ENCODE peak calls at places on chromosome 3, in six cellular contexts. V is tibial artery, E is GM12865, T is right lobe of liver, N is HFF-Myc, Y is pancreas. W is an unnamed sample.

GRCh38 chr3:107432646-107433045 is 55.4 kb downstream of the CCDC54 start:
- DNase-seq in V (no peak), E (no peak), T (no peak), N (no peak), Y (no peak), W (no peak)

GRCh38 chr3:99484871-99485270 is 153.5 kb upstream of the COL8A1 start:
- DNase-seq in V (no peak), T (no peak), Y (no peak), N (no peak), E (no peak), W (no peak)

GRCh38 chr3:64311424-64311920 is 86.2 kb upstream of the PRICKLE2 start:
- DNase-seq in Y (no peak), T (no peak), E (no peak), V (no peak), N (no peak), W (no peak)

GRCh38 chr3:133527306-133527705 is 46.2 kb upstream of the CDV3 start:
- DNase-seq in T (no peak), Y (no peak), E (no peak), N (no peak), V (no peak), W (no peak)

GRCh38 chr3:27596920-27597319 is 112.7 kb upstream of the SLC4A7 start:
- DNase-seq in E (no peak), Y (no peak), N (no peak), T (no peak), V (no peak), W (no peak)

GRCh38 chr3:191330309-191330712 is at the start of gene UTS2B:
- DNase-seq in E (peak; percentile 34), V (no peak), N (no peak), Y (peak; percentile 17), T (no peak), W (no peak)

GRCh38 chr3:39107056-39107873 is at the start of the genes GORASP1 and TTC21A:
- DNase-seq in V (peak; percentile 88), N (peak; percentile 44), E (peak; percentile 78), T (peak; percentile 94), Y (peak; percentile 92), W (peak; percentile 84)

GRCh38 chr3:127426444-127427168 is 138.8 kb upstream of the PRR20G start:
- DNase-seq in N (no peak), T (no peak), Y (no peak), V (no peak), E (no peak), W (peak; percentile 66)

GRCh38 chr3:30354972-30355371 is 251.4 kb upstream of the TGFBR2 start:
- DNase-seq in V (no peak), Y (no peak), N (no peak), E (no peak), T (no peak), W (no peak)

GRCh38 chr3:55587476-55587875 is 100.4 kb upstream of the WNT5A start:
- DNase-seq in Y (no peak), T (no peak), V (no peak), E (no peak), N (no peak), W (no peak)

GRCh38 chr3:197029511-197030167 is at the start of gene MELTF:
- DNase-seq in Y (peak; percentile 51), N (no peak), E (peak; percentile 89), V (no peak), T (no peak), W (no peak)

GRCh38 chr3:186165331-186165730 is 56.4 kb upstream of the ETV5 start:
- DNase-seq in T (no peak), E (no peak), N (no peak), V (no peak), Y (no peak), W (peak; percentile 20)

GRCh38 chr3:175155172-175155571 is 296.0 kb downstream of the NAALADL2 start:
- DNase-seq in N (no peak), V (no peak), E (no peak), Y (no peak), T (no peak), W (no peak)

GRCh38 chr3:125128861-125129501 is 73.2 kb upstream of the HEG1 start:
- DNase-seq in Y (no peak), E (peak; percentile 67), N (peak; percentile 87), T (no peak), V (no peak), W (no peak)

GRCh38 chr3:186365202-186365974 is 3.4 kb upstream of the DGKG start:
- DNase-seq in T (no peak), Y (no peak), E (no peak), V (peak; percentile 57), N (no peak), W (no peak)

GRCh38 chr3:175338775-175339535 is 479.8 kb downstream of the NAALADL2 start:
- DNase-seq in V (peak; percentile 36), E (peak; percentile 31), T (no peak), N (peak; percentile 41), Y (no peak), W (no peak)

GRCh38 chr3:190577225-190577624 is 63.3 kb downstream of the IL1RAP start:
- DNase-seq in Y (no peak), E (no peak), N (no peak), T (no peak), V (no peak), W (no peak)

GRCh38 chr3:27596334-27596841 is 112.2 kb upstream of the SLC4A7 start:
- DNase-seq in Y (no peak), N (no peak), T (no peak), V (no peak), E (peak; percentile 50), W (no peak)

GRCh38 chr3:77186728-77187127 is 146.8 kb downstream of the ROBO2 start:
- DNase-seq in E (no peak), Y (no peak), V (no peak), N (no peak), T (no peak), W (no peak)

GRCh38 chr3:132448211-132448961 is 31.1 kb downstream of the DNAJC13 start:
- DNase-seq in N (no peak), V (peak; percentile 75), E (no peak), Y (peak; percentile 17), T (no peak), W (no peak)

GRCh38 chr3:52733256-52733891 is 27.5 kb downstream of the SPCS1 start:
- DNase-seq in N (no peak), T (no peak), Y (no peak), E (no peak), V (no peak), W (no peak)

GRCh38 chr3:100492059-100492809 is at the start of gene TMEM45A:
- DNase-seq in T (peak; percentile 98), Y (peak; percentile 94), N (peak; percentile 80), V (peak; percentile 96), E (peak; percentile 95), W (peak; percentile 97)

GRCh38 chr3:129626744-129627349 is 20.4 kb upstream of the PLXND1 start:
- DNase-seq in E (peak; percentile 91), Y (peak; percentile 96), T (peak; percentile 97), V (peak; percentile 92), N (peak; percentile 49), W (peak; percentile 78)

GRCh38 chr3:129063091-129063640 is 2.6 kb downstream of the GP9 start:
- DNase-seq in T (no peak), Y (no peak), N (no peak), V (no peak), E (no peak), W (no peak)

GRCh38 chr3:88150371-88150770 is 612 bp downstream of the C3orf38 start:
- DNase-seq in T (no peak), Y (no peak), V (no peak), N (no peak), E (peak; percentile 67), W (no peak)

GRCh38 chr3:66567066-66567465 is 66.2 kb upstream of the LRIG1 start:
- DNase-seq in T (no peak), V (no peak), E (no peak), Y (no peak), N (no peak), W (no peak)

GRCh38 chr3:129975332-129976090 is 991 bp downstream of the TRH start:
- DNase-seq in V (peak; percentile 29), Y (no peak), N (no peak), T (peak; percentile 52), E (no peak), W (no peak)

GRCh38 chr3:78258798-78259197 is 1218.9 kb downstream of the ROBO2 start:
- DNase-seq in N (peak; percentile 55), E (no peak), Y (no peak), V (no peak), T (no peak), W (no peak)

GRCh38 chr3:149816986-149817385 is 4.0 kb downstream of the RNF13 start:
- DNase-seq in E (peak; percentile 40), V (no peak), Y (no peak), N (no peak), T (no peak), W (no peak)

GRCh38 chr3:194126790-194127189 is 9.2 kb upstream of the HES1 start:
- DNase-seq in T (no peak), Y (no peak), V (no peak), E (no peak), N (no peak), W (no peak)

GRCh38 chr3:194130807-194131589 is 5.0 kb upstream of the HES1 start:
- DNase-seq in N (no peak), T (no peak), V (no peak), Y (peak; percentile 83), E (peak; percentile 92), W (no peak)

GRCh38 chr3:194130211-194130610 is 5.7 kb upstream of the HES1 start:
- DNase-seq in N (no peak), Y (no peak), T (no peak), E (no peak), V (no peak), W (no peak)

GRCh38 chr3:194129581-194130133 is 6.3 kb upstream of the HES1 start:
- DNase-seq in N (no peak), T (peak; percentile 84), Y (no peak), V (no peak), E (no peak), W (no peak)

GRCh38 chr3:194128202-194128907 is 7.6 kb upstream of the HES1 start:
- DNase-seq in V (no peak), E (peak; percentile 49), Y (no peak), T (no peak), N (no peak), W (no peak)
- TF ChIP-seq CTCF in V (no peak), E (peak; percentile 8), Y (no peak), T (no peak), N (no peak), W (no peak)

GRCh38 chr3:69271098-69271497 is 114.8 kb downstream of the FRMD4B start:
- DNase-seq in Y (no peak), N (no peak), T (no peak), E (no peak), V (no peak), W (no peak)
- TF ChIP-seq CTCF in Y (no peak), N (no peak), T (no peak), E (no peak), V (no peak), W (no peak)

DNA sequence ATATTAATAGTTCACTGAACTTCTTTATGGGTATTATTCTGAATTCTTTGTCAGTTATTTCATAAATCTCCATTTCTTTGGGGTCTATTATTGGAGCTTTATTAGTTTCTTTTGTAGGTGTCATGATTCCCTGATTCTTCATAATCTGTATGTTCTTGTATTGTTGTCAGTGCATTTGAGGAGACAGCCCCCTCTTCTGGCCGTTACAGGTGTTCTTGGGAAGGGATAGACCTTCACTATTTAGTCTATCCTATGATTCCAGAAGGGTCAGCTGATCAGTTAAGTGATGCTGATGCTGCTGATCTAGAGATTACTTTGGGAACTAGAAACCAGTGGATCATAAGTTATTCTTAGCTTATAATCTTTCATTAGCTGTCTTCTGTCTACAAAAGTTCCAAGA is 34.9 kb downstream of the TMEM39A start:
- DNase-seq in V (no peak), Y (no peak), E (peak; percentile 11), T (no peak), N (no peak), W (no peak)
- TF ChIP-seq CTCF in V (no peak), Y (no peak), E (no peak), T (no peak), N (peak; percentile 13), W (peak; percentile 20)

GRCh38 chr3:178966299-178967183 is 105.1 kb downstream of the ZMAT3 start:
- DNase-seq in N (peak; percentile 17), V (no peak), E (peak; percentile 59), T (no peak), Y (no peak), W (no peak)
- TF ChIP-seq CTCF in N (peak; percentile 34), V (peak; percentile 51), E (peak; percentile 35), T (peak; percentile 38), Y (peak; percentile 36), W (peak; percentile 82)

W was measured in type B pancreatic cell.